ENCODE peak calls at places on chromosomes 13 and 19, in five cellular contexts. C, E, D, W and R are unnamed samples.
A peak's percentile ranks its signal among the peaks of the same experiment; 100 is the strongest.

GRCh38 chr19:41694196-41694595 is 6.1 kb upstream of the CEACAM7 start:
- DNase-seq in C (no peak), E (no peak), D (no peak), W (no peak), R (no peak)

GRCh38 chr13:41465215-41465907 is 8.0 kb downstream of the RGCC start:
- DNase-seq in C (peak; percentile 96), E (peak; percentile 77), D (peak; percentile 83), W (no peak), R (peak; percentile 55)

GRCh38 chr19:3693030-3693925 is 7.0 kb downstream of the PIP5K1C start:
- DNase-seq in C (no peak), E (no peak), D (no peak), W (no peak), R (no peak)

GRCh38 chr13:51802601-51803000 is 1.4 kb downstream of the DHRS12 start:
- DNase-seq in C (no peak), E (no peak), D (no peak), W (no peak), R (no peak)

GRCh38 chr13:50006426-50007135 is 8.7 kb upstream of the KCNRG start:
- DNase-seq in C (no peak), E (no peak), D (no peak), W (no peak), R (no peak)

GRCh38 chr19:14678199-14678598 is 3.6 kb upstream of the ADGRE3 start:
- DNase-seq in C (no peak), E (no peak), D (no peak), W (no peak), R (no peak)

GRCh38 chr13:43915451-43915850 is 35.7 kb downstream of the LACC1 start:
- DNase-seq in C (no peak), E (no peak), D (no peak), W (no peak), R (no peak)

GRCh38 chr19:8017808-8018207 is 12.4 kb upstream of the ELAVL1 start:
- DNase-seq in C (peak; percentile 85), E (peak; percentile 12), D (no peak), W (no peak), R (no peak)

GRCh38 chr13:43200307-43200706 is 176.9 kb downstream of the DNAJC15 start:
- DNase-seq in C (no peak), E (no peak), D (no peak), W (no peak), R (no peak)

GRCh38 chr13:23671902-23672301 is 101.7 kb downstream of the TNFRSF19 start:
- DNase-seq in C (no peak), E (no peak), D (no peak), W (no peak), R (no peak)

GRCh38 chr19:1098177-1099051 is 3.2 kb upstream of the POLR2E start:
- DNase-seq in C (peak; percentile 59), E (no peak), D (no peak), W (no peak), R (no peak)

GRCh38 chr19:10180459-10180858 is 14.3 kb downstream of the DNMT1 start:
- DNase-seq in C (no peak), E (no peak), D (no peak), W (no peak), R (no peak)

GRCh38 chr13:26853272-26853818 is 92.8 kb upstream of the GPR12 start:
- DNase-seq in C (no peak), E (no peak), D (no peak), W (no peak), R (no peak)

GRCh38 chr13:46010148-46010547 is 42.4 kb downstream of the ZC3H13 start:
- DNase-seq in C (no peak), E (no peak), D (no peak), W (no peak), R (peak; percentile 25)

GRCh38 chr19:2302319-2303208 is 5.4 kb downstream of the LINGO3 start:
- DNase-seq in C (no peak), E (no peak), D (no peak), W (no peak), R (no peak)

GRCh38 chr19:38977445-38978314 is 2.1 kb upstream of the FBXO17 start:
- DNase-seq in C (peak; percentile 74), E (no peak), D (no peak), W (no peak), R (no peak)

GRCh38 chr19:28242317-28242927 is 970.5 kb downstream of the UQCRFS1 start:
- DNase-seq in C (peak; percentile 84), E (no peak), D (no peak), W (no peak), R (peak; percentile 30)

GRCh38 chr13:73781384-73781783 is 352.8 kb downstream of the KLF12 start:
- DNase-seq in C (no peak), E (no peak), D (no peak), W (no peak), R (no peak)